ENCODE peak calls at places on chromosomes 2 and 18, in nine cellular contexts. J is fibroblast of the aortic adventitia, T is AG09309, Y is NB4, B is heart left ventricle, K is bronchial epithelial cell, E is kidney epithelial cell, S is epithelial cell of esophagus, C is lung. M is an unnamed sample.

GRCh38 chr2:188367164-188367563 is 75.5 kb downstream of the GULP1 start:
- DNase-seq in Y (no peak), C (no peak), B (no peak), K (no peak), T (no peak), S (no peak), J (no peak), E (no peak), M (no peak)

GRCh38 chr18:40866013-40866644 is 1088.9 kb upstream of the PIK3C3 start:
- DNase-seq in T (no peak), B (no peak), E (no peak), J (no peak), Y (peak; percentile 12), K (peak; percentile 78), C (no peak), S (peak; percentile 80), M (no peak)

GRCh38 chr2:209663149-209663548 is 108.5 kb upstream of the UNC80 start:
- DNase-seq in K (peak; percentile 45), J (peak; percentile 13), S (peak; percentile 60), C (no peak), B (no peak), Y (peak; percentile 7), T (no peak), E (peak; percentile 12), M (no peak)

GRCh38 chr2:112812318-112813042 is 24.1 kb downstream of the IL1B start:
- DNase-seq in J (peak; percentile 62), Y (no peak), S (peak; percentile 74), B (no peak), K (peak; percentile 63), C (no peak), E (no peak), T (peak; percentile 55), M (no peak)

GRCh38 chr2:165790461-165790860 is 3.6 kb downstream of the GALNT3 start:
- DNase-seq in K (no peak), B (no peak), T (no peak), C (no peak), Y (no peak), S (no peak), J (no peak), E (no peak), M (no peak)

GRCh38 chr2:98882971-98883779 is 52.9 kb downstream of the CRACDL start:
- DNase-seq in S (no peak), J (no peak), E (no peak), B (no peak), T (no peak), C (peak; percentile 18), Y (no peak), K (no peak), M (no peak)

GRCh38 chr2:156437272-156437671 is 1.1 kb downstream of the GPD2 start:
- DNase-seq in B (no peak), K (peak; percentile 54), T (no peak), J (peak; percentile 39), S (peak; percentile 72), C (no peak), Y (peak; percentile 52), E (no peak), M (no peak)

GRCh38 chr2:26745609-26746327 is 18.3 kb upstream of the SLC35F6 start:
- DNase-seq in B (peak; percentile 81), S (peak; percentile 82), K (peak; percentile 58), T (no peak), E (no peak), J (peak; percentile 87), Y (peak; percentile 84), C (peak; percentile 87), M (no peak)

GRCh38 chr2:171972329-171972982 is 27.3 kb upstream of the METAP1D start:
- DNase-seq in C (no peak), K (peak; percentile 5), E (no peak), T (no peak), S (no peak), B (no peak), Y (no peak), J (no peak), M (no peak)

GRCh38 chr2:68367918-68368656 is 3.0 kb downstream of the PLEK start:
- DNase-seq in J (peak; percentile 3), E (no peak), C (no peak), Y (peak; percentile 91), B (no peak), K (peak; percentile 67), T (no peak), S (peak; percentile 57), M (no peak)

GRCh38 chr18:46158498-46158897 is 54.3 kb downstream of the HAUS1 start:
- DNase-seq in C (no peak), K (peak; percentile 84), E (no peak), Y (no peak), T (no peak), B (no peak), J (peak; percentile 71), S (peak; percentile 92), M (no peak)

GRCh38 chr2:60535392-60536312 is 17.8 kb downstream of the BCL11A start:
- DNase-seq in Y (no peak), B (no peak), J (no peak), K (no peak), E (no peak), C (no peak), S (no peak), T (no peak), M (no peak)

GRCh38 chr2:113877651-113878594 is 12.0 kb upstream of the ACTR3 start:
- DNase-seq in C (no peak), E (peak; percentile 39), Y (no peak), K (peak; percentile 80), T (no peak), B (no peak), S (peak; percentile 73), J (peak; percentile 71), M (peak; percentile 70)

GRCh38 chr2:52416340-52416739 is 1351.3 kb upstream of the CHAC2 start:
- DNase-seq in C (no peak), K (peak; percentile 18), Y (peak; percentile 7), T (no peak), E (no peak), J (peak; percentile 16), B (no peak), S (peak; percentile 9), M (no peak)

DNA sequence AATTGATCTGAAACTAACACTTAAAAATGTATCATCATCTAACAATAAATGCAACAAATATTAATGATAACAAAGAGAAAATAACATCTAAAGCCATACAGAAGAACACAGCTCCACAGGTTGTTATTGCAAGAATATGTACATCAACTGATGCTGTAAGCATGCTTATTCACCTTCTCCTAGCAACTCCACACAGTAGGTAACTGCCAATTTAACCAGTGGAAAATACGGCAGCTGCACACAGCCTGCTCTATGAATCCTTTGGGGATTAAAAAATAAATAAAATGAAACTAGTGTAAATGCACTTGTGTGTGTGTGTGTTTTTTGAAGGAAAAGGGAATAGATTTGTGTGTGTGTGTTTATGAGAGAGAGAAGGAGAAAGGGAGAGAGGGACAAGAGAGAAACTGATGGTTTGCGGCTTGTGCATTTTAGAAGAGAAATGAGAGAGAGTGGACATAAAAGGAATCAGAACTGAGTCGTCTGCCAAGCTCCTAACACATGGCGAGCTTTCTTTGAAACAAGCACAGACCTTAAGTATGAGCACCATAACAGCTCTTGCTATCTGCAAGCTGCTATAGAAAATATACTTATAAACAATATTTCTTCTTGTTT is 96.2 kb upstream of the PDE1A start:
- DNase-seq in T (no peak), Y (no peak), J (no peak), C (no peak), E (no peak), S (no peak), B (no peak), K (no peak), M (no peak)
- H3K4me3 ChIP-seq in T (no peak overlapping the region), Y (no peak overlapping the region), J (no peak overlapping the region), C (no peak overlapping the region), E (no peak overlapping the region), S (no peak overlapping the region), B (peak overlapping the region; percentile 7), K (no peak overlapping the region), M (no peak overlapping the region)

GRCh38 chr2:5914831-5915611 is 222.8 kb downstream of the SOX11 start:
- DNase-seq in Y (no peak), J (peak; percentile 1), K (no peak), T (no peak), S (no peak), E (peak; percentile 62), B (peak; percentile 63), C (no peak), M (no peak)
- TF ChIP-seq CTCF in Y (no peak), J (no peak), K (no peak), T (no peak), S (no peak), E (peak; percentile 47), B (peak; percentile 15), C (no peak), M (no peak)

DNA sequence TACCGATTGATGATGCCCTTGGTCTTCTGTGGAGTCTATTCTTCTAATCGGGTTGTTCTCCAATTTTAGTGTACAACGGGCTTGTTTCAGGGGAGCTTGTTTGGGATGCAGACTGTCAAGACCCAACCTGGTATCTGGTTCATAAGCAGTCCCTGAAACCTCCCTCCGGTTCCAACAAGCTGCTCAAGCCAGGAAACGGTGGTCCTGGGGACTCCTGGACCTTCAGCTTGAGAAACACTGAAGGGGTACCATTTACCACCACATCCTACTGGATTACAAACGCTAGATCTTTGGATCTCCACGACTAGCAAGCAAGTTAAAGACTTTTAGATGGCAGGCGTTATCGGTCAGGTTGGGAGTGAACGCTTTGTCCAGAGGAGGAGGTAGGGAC is 2.0 kb downstream of the BCL2 start:
- DNase-seq in C (no peak), T (no peak), E (no peak), S (no peak), K (no peak), B (no peak), J (no peak), Y (peak; percentile 31), M (no peak)
- H3K4me3 ChIP-seq in C (peak overlapping the region; percentile 30), T (no peak overlapping the region), E (peak overlapping the region; percentile 74), S (no peak overlapping the region), K (no peak overlapping the region), B (peak overlapping the region; percentile 72), J (no peak overlapping the region), Y (peak overlapping the region; percentile 99), M (peak overlapping the region; percentile 81)

GRCh38 chr18:2569338-2570207 is 1.7 kb downstream of the METTL4 start:
- DNase-seq in B (no peak), T (no peak), C (no peak), E (no peak), Y (no peak), J (no peak), S (no peak), K (no peak), M (no peak)

GRCh38 chr18:2572892-2573291 is 1.5 kb downstream of the NDC80 start:
- DNase-seq in J (no peak), E (no peak), K (no peak), C (no peak), B (no peak), T (no peak), Y (no peak), S (no peak), M (no peak)

GRCh38 chr18:2572144-2572682 is 856 bp downstream of the NDC80 start:
- DNase-seq in Y (peak; percentile 19), B (no peak), T (no peak), C (no peak), J (no peak), K (no peak), S (no peak), E (no peak), M (no peak)

GRCh38 chr18:2571200-2572143 is at the start of the genes METTL4 and NDC80:
- DNase-seq in E (peak; percentile 54), C (peak; percentile 86), J (peak; percentile 90), T (no peak), B (peak; percentile 88), Y (peak; percentile 93), S (peak; percentile 90), K (peak; percentile 76), M (peak; percentile 50)

DNA sequence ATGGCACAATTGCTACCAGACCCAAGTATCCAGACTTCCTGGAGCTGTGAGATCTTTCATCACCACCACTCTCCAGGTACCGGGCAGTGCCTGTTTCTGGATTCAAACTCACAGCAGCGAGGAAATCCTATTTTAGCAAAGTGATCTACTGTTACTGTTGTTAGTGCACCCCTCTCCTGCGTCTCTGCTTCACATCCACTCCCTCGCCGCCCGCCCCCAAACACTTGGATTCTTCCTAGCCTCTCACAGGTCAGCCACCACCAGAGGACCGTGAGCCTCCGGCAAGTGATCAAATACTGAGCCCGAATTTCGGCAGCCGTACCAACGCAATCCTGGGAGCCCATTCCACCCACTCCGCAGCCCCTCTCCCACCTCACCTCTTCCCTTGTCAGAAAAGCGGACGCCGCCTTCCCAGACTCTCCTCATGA is 519 bp downstream of the METTL4 start:
- DNase-seq in C (peak; percentile 79), E (no peak), K (peak; percentile 52), B (peak; percentile 74), S (peak; percentile 71), T (no peak), J (peak; percentile 72), Y (peak; percentile 77), M (no peak)
- TF ChIP-seq CTCF in C (no peak), E (no peak), K (peak; percentile 17), B (no peak), S (peak; percentile 17), T (peak; percentile 11), J (peak; percentile 30), Y (no peak), M (no peak)